ENCODE peak calls at places on chromosomes 5 and 9, in six cellular contexts. M is GM12891, E is H1, F is K562, P is GM12878, Q is HepG2. X is an unnamed sample.

GRCh38 chr5:83955916-83956315 is 235.3 kb upstream of the HAPLN1 start:
- DNase-seq in M (no peak), E (no peak), F (no peak), P (no peak), Q (no peak), X (no peak)

GRCh38 chr5:65066385-65066784 is 297.7 kb downstream of the CWC27 start:
- DNase-seq in M (no peak), E (no peak), F (no peak), P (peak), Q (no peak), X (no peak)

GRCh38 chr5:103031607-103032006 is 88.3 kb downstream of the GIN1 start:
- DNase-seq in M (no peak), E (no peak), F (no peak), P (no peak), Q (no peak), X (no peak)

GRCh38 chr9:2230362-2230761 is 215.2 kb downstream of the SMARCA2 start:
- DNase-seq in M (no peak), E (no peak), F (no peak), P (no peak), Q (no peak), X (no peak)

GRCh38 chr9:99873531-99873930 is 32.9 kb upstream of the STX17 start:
- DNase-seq in M (no peak), E (no peak), F (no peak), P (no peak), Q (no peak), X (no peak)

GRCh38 chr5:154076240-154076922 is 37.6 kb downstream of the MFAP3 start:
- DNase-seq in M (no peak), E (no peak), F (no peak), P (no peak), Q (no peak), X (no peak)

GRCh38 chr9:1462626-1463308 is 412.6 kb downstream of the DMRT2 start:
- DNase-seq in M (no peak), E (no peak), F (no peak), P (no peak), Q (no peak), X (no peak)

GRCh38 chr9:74951725-74952151 is 974 bp downstream of the C9orf40 start:
- DNase-seq in M (no peak), E (no peak), F (peak), P (no peak), Q (peak), X (no peak)

GRCh38 chr9:115220339-115221009 is 102.5 kb upstream of the TNC start:
- DNase-seq in M (no peak), E (no peak), F (no peak), P (no peak), Q (no peak), X (no peak)

GRCh38 chr9:71612889-71613288 is 155.4 kb downstream of the CEMIP2 start:
- DNase-seq in M (no peak), E (no peak), F (no peak), P (no peak), Q (peak), X (no peak)

GRCh38 chr5:149581931-149582768 is 852 bp downstream of the ARHGEF37 start:
- DNase-seq in M (no peak), E (no peak), F (no peak), P (no peak), Q (no peak), X (no peak)

GRCh38 chr5:105956456-105957177 is 1714.1 kb downstream of the EFNA5 start:
- DNase-seq in M (no peak), E (no peak), F (no peak), P (no peak), Q (no peak), X (no peak)

GRCh38 chr9:131500377-131500776 is 2.3 kb upstream of the POMT1 start:
- DNase-seq in M (no peak), E (no peak), F (no peak), P (no peak), Q (no peak), X (no peak)
- TF ChIP-seq TAF1 in M (no peak), E (no peak), F (no peak), P (no peak), Q (no peak), X (no peak)

DNA sequence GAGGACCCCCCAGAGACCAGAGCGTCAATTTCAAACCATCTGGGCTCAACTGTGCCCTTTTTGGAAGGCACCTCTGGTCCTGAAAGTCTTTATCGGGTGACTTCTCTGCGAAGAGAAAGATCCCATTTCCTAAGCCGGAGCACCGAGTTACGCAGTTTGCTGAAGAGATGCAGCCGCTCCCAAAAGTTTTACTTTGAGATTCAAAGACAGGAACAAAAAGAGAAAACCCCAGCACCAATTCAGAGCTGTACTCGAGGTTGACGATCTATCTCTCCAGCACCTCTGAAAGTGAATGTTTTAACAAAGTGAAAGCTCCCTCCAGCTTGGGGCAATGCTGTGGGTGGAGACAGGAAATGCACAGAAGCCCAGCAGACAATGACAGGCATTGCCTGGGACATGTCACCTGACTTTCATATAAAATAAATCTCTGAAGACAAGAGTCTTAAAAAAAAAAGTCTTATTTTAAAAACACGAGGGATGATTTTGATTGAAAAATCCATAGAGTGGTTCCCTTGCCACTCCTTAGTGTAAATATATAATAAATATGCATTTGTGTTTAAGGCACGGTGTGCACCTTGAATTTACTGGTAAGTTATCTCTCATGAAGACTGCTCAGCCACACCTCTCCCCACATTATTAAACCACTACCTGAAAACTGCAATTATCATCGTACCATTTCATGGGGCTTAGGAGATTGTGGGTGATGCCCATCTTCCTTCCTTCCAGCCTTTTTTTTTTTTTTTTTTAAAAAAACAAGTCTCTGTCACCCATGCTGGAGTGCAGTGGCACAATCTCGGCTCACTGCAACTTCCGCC is 79.9 kb downstream of the FNBP1 start:
- DNase-seq in M (peak), E (no peak), F (peak), P (peak), Q (no peak), X (peak)
- TF ChIP-seq POLR2A in M (peak), E (peak), F (peak), P (peak), Q (no peak), X (peak)

GRCh38 chr9:127148014-127148413 is 25.6 kb upstream of the ANGPTL2 start:
- DNase-seq in M (no peak), E (no peak), F (no peak), P (no peak), Q (no peak), X (no peak)

GRCh38 chr9:127142291-127142690 is 19.9 kb upstream of the ANGPTL2 start:
- DNase-seq in M (no peak), E (no peak), F (no peak), P (no peak), Q (no peak), X (no peak)

GRCh38 chr9:127143920-127144465 is 21.6 kb upstream of the ANGPTL2 start:
- DNase-seq in M (no peak), E (no peak), F (no peak), P (no peak), Q (no peak), X (no peak)

GRCh38 chr9:127142931-127143464 is 20.6 kb upstream of the ANGPTL2 start:
- DNase-seq in M (no peak), E (no peak), F (no peak), P (no peak), Q (no peak), X (no peak)

GRCh38 chr9:127144670-127145458 is 22.4 kb upstream of the ANGPTL2 start:
- DNase-seq in M (no peak), E (no peak), F (peak), P (no peak), Q (no peak), X (no peak)
- TF ChIP-seq TAF1 in M (no peak), E (no peak), F (no peak), P (no peak), Q (no peak), X (no peak)

GRCh38 chr5:172838151-172838875 is 4.3 kb downstream of the ERGIC1 start:
- DNase-seq in M (no peak), E (no peak), F (no peak), P (no peak), Q (no peak), X (no peak)

GRCh38 chr5:172839669-172840068 is 5.6 kb downstream of the ERGIC1 start:
- DNase-seq in M (no peak), E (no peak), F (no peak), P (no peak), Q (no peak), X (no peak)

GRCh38 chr5:172840077-172840777 is 6.2 kb downstream of the ERGIC1 start:
- DNase-seq in M (no peak), E (no peak), F (no peak), P (no peak), Q (peak), X (no peak)

GRCh38 chr5:172835246-172836030 is 1.4 kb downstream of the ERGIC1 start:
- DNase-seq in M (no peak), E (no peak), F (no peak), P (no peak), Q (no peak), X (no peak)

GRCh38 chr5:172837640-172838039 is 3.6 kb downstream of the ERGIC1 start:
- DNase-seq in M (peak), E (no peak), F (no peak), P (peak), Q (no peak), X (peak)
- TF ChIP-seq POLR2A in M (peak), E (no peak), F (no peak), P (peak), Q (no peak), X (peak)

GRCh38 chr9:135719472-135719871 is 17.5 kb downstream of the KCNT1 start:
- DNase-seq in M (no peak), E (no peak), F (no peak), P (no peak), Q (no peak), X (no peak)
- TF ChIP-seq TAF1 in M (no peak), E (no peak), F (no peak), P (no peak), Q (no peak), X (no peak)

DNA sequence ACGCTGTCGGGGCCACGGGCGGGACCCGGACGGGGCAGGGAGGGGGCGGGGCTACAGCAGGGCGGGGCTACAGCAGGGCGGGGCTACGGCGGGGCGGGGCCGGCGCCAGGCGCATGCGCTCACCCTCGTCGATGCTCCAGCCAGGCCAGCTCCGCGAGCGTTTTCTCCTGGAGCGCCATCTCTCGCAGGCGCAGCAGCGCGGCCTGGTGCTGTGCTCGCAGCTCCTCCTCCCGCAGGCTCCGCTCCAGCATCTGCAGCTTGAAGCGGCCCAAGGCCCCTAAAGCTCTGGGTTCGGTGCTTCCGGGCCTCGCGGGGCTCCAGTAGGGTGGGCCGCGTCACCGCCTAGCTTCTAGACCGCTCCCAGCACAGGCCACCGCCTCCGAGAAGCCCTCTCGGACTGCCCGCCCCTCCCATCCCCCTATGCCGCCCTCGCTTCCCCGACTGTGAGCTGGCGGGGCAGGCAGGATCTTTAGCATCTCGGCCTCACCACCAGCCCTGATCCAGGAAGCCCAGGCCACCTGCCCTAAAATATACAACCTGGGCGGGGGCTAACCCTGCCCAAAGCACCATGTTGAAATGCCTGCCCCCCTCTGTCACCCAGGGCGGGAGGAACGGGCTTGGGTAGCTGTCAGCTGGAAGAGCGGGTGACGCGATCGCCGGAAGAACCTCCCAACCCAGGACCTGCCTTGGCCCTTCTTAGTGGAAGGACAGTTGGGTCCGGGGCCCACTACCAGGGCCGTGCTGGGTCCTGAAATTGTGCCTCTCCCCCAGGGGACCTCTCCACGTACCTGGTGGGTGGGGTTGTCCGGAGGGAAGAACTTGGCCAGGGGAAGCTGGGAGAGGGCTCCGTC is 21.9 kb upstream of the QSOX2 start:
- DNase-seq in M (peak), E (peak), F (peak), P (no peak), Q (peak), X (peak)
- TF ChIP-seq POLR2A in M (peak), E (peak), F (no peak), P (peak), Q (no peak), X (peak)

DNA sequence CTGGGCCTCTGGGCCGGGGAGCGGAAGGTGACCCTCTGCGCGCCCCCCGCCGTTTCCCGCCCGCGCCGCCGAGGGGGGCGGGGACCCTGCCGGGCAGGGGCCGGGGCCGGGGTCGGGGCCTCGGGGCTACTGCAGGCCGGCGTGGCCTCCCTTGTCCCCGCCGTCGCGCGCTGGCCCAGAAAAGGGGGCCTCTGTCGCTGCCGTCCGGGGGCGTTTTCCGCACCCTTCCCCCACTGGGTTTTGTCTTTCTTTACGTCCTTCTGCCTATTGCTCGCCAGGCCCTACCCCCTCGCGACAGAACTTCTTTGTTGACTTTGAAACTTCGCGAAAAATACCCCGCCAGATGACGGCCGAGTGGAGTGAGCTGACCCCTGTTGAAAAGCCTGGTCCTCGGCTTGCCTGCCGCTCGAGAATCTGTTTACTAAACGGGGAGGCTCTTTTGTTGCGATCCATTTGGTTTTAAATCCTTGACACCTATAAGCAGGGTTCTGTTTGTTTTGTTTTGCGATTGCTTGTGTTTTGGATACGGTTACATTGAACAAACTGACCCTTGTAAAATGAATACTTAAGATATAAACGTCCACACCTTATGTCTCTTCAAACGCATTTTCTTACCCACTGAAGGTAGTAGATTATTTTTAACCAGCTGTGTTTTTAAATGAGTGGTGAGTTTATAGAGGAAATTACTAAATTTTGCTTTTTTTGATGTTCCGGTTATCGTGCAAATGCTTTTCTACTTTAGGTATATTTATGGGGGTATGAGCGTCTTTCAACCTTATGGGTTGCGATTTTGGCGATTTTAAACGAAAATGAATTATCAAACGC is 765 bp downstream of the MARCHF6 start:
- DNase-seq in M (no peak), E (no peak), F (peak), P (no peak), Q (peak), X (no peak)
- TF ChIP-seq TAF1 in M (peak), E (no peak), F (peak), P (no peak), Q (no peak), X (no peak)

GRCh38 chr9:129497064-129497836 is 123.7 kb downstream of the C9orf50 start:
- DNase-seq in M (no peak), E (no peak), F (peak), P (no peak), Q (no peak), X (no peak)

GRCh38 chr9:129493714-129494047 is 127.2 kb downstream of the C9orf50 start:
- DNase-seq in M (no peak), E (no peak), F (peak), P (no peak), Q (no peak), X (no peak)

GRCh38 chr9:129494113-129494789 is 126.7 kb downstream of the C9orf50 start:
- DNase-seq in M (no peak), E (no peak), F (peak), P (no peak), Q (no peak), X (no peak)

GRCh38 chr9:129496187-129497063 is 124.5 kb downstream of the C9orf50 start:
- DNase-seq in M (no peak), E (peak), F (peak), P (no peak), Q (peak), X (no peak)

GRCh38 chr9:129495422-129496186 is 125.3 kb downstream of the C9orf50 start:
- DNase-seq in M (peak), E (peak), F (peak), P (no peak), Q (peak), X (peak)
- TF ChIP-seq POLR2A in M (no peak), E (no peak), F (peak), P (no peak), Q (no peak), X (no peak)

GRCh38 chr5:6633469-6634326 is 458 bp downstream of the SRD5A1 start:
- DNase-seq in M (no peak), E (no peak), F (peak), P (no peak), Q (no peak), X (no peak)
- TF ChIP-seq TAF1 in M (no peak), E (peak), F (no peak), P (no peak), Q (peak), X (no peak)